ENCODE peak calls at places on chromosomes 1 and 21, in five cellular contexts. H is lung, V is hepatocyte, O is tibial nerve, D is upper lobe of right lung. J is an unnamed sample.

GRCh38 chr1:19445417-19446342 is 39.7 kb downstream of the CAPZB start:
- DNase-seq in H (no peak), D (peak; percentile 71), V (peak; percentile 61), O (no peak), J (peak; percentile 92)

GRCh38 chr1:46285730-46286477 is 17.5 kb downstream of the LRRC41 start:
- DNase-seq in V (peak; percentile 10), H (no peak), D (peak; percentile 57), O (no peak), J (peak; percentile 51)

GRCh38 chr1:205456383-205456867 is 580 bp upstream of the BLACAT1 start:
- DNase-seq in O (no peak), H (no peak), V (no peak), D (no peak), J (no peak)

GRCh38 chr1:79193211-79194079 is 186.9 kb upstream of the ADGRL4 start:
- DNase-seq in D (no peak), V (no peak), H (no peak), O (no peak), J (no peak)

GRCh38 chr1:245869847-245870246 is 637.2 kb downstream of the SMYD3 start:
- DNase-seq in O (no peak), D (no peak), H (no peak), V (no peak), J (peak; percentile 38)

GRCh38 chr1:40939320-40940059 is 40.0 kb upstream of the CTPS1 start:
- DNase-seq in V (peak; percentile 71), D (no peak), O (peak; percentile 46), H (no peak), J (peak; percentile 40)

GRCh38 chr1:237542525-237543418 is 347.9 kb downstream of the ZP4 start:
- DNase-seq in V (no peak), O (no peak), H (no peak), D (no peak), J (no peak)

GRCh38 chr1:184416476-184416875 is 29.6 kb downstream of the C1orf21 start:
- DNase-seq in O (no peak), H (no peak), V (no peak), D (no peak), J (no peak)

GRCh38 chr1:172914517-172915144 is 136.1 kb downstream of the TNFSF18 start:
- DNase-seq in V (no peak), D (no peak), H (no peak), O (no peak), J (no peak)

GRCh38 chr1:101820080-101820479 is 176.6 kb downstream of the OLFM3 start:
- DNase-seq in D (no peak), V (peak; percentile 68), O (no peak), H (no peak), J (no peak)

GRCh38 chr1:30816211-30817082 is 58.9 kb upstream of the LAPTM5 start:
- DNase-seq in D (no peak), H (no peak), O (peak; percentile 40), V (peak; percentile 76), J (no peak)

GRCh38 chr1:6111571-6111970 is 65.9 kb downstream of the KCNAB2 start:
- DNase-seq in H (no peak), D (peak; percentile 57), O (no peak), V (no peak), J (no peak)

GRCh38 chr1:11027316-11027715 is 14.9 kb downstream of the TARDBP start:
- DNase-seq in H (no peak), V (no peak), O (no peak), D (no peak), J (no peak)

GRCh38 chr1:204286841-204287387 is 72.8 kb downstream of the PLEKHA6 start:
- DNase-seq in H (peak; percentile 59), O (peak; percentile 34), D (peak; percentile 75), V (peak; percentile 50), J (peak; percentile 60)

GRCh38 chr1:44281987-44282703 is 68.9 kb downstream of the DMAP1 start:
- DNase-seq in D (no peak), O (no peak), H (no peak), V (no peak), J (no peak)

GRCh38 chr1:17485280-17485679 is 45.8 kb upstream of the RCC2 start:
- DNase-seq in V (no peak), O (no peak), D (no peak), H (no peak), J (peak; percentile 38)

GRCh38 chr1:96713649-96714048 is 7.9 kb upstream of the PTBP2 start:
- DNase-seq in D (no peak), O (no peak), V (no peak), H (no peak), J (no peak)

GRCh38 chr1:221839321-221839720 is 97.4 kb upstream of the DUSP10 start:
- DNase-seq in H (no peak), D (no peak), V (no peak), O (no peak), J (no peak)

GRCh38 chr1:64042331-64043100 is 160.9 kb upstream of the UBE2U start:
- DNase-seq in O (peak; percentile 76), V (peak; percentile 61), H (peak; percentile 69), D (no peak), J (no peak)

GRCh38 chr1:2789986-2790581 is 11.4 kb downstream of the TTC34 start:
- DNase-seq in O (no peak), H (no peak), V (no peak), D (peak; percentile 51), J (no peak)

GRCh38 chr1:54297596-54298283 is 97.8 kb downstream of the MRPL37 start:
- DNase-seq in H (no peak), V (no peak), D (no peak), O (no peak), J (no peak)

GRCh38 chr1:65041014-65041413 is 74.7 kb upstream of the JAK1 start:
- DNase-seq in H (no peak), D (no peak), V (no peak), O (no peak), J (no peak)

GRCh38 chr21:33944185-33944763 is 28.7 kb upstream of the ATP5PO start:
- DNase-seq in O (no peak), V (no peak), H (no peak), D (no peak), J (no peak)

GRCh38 chr1:209218986-209219385 is 364.5 kb upstream of the CAMK1G start:
- DNase-seq in D (no peak), H (no peak), O (no peak), V (no peak), J (no peak)

GRCh38 chr1:67434491-67434890 is 4.3 kb upstream of the SERBP1 start:
- DNase-seq in D (no peak), O (no peak), H (no peak), V (no peak), J (no peak)

GRCh38 chr1:228508253-228508652 is 21.1 kb downstream of the RNF187 start:
- DNase-seq in D (no peak), O (no peak), V (no peak), H (no peak), J (no peak)

DNA sequence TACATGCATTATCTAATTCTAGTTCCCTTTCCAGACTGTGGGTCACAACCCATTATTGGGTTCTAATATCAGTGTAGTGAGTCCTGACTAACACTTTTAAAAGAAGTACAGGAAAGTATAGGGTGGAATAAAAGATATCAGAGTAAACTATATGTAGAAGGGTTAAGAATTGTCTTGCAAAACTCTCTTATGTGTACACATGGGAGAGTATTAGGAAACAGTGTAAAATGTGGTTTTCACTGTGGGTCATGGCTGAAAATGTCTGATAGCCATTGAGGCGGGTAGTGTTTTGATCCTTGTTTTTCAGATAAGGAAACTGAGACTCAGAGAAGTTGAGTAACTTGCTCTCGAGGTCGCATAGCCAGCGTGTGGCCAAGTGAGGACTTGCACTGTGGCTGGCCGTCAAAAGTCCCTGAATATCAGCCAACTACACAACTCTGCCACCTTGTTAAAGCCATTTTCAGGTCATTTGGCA is 18.5 kb upstream of the MTARC1 start:
- DNase-seq in O (no peak), D (no peak), V (no peak), H (no peak), J (no peak)
- H3K4me3 ChIP-seq in O (no peak overlapping the region), D (no peak overlapping the region), V (no peak overlapping the region), H (no peak overlapping the region), J (no peak overlapping the region)

GRCh38 chr21:26809745-26810144 is 35.5 kb downstream of the ADAMTS1 start:
- DNase-seq in D (no peak), O (no peak), H (no peak), V (no peak), J (no peak)

GRCh38 chr21:26814374-26814773 is 30.8 kb downstream of the ADAMTS1 start:
- DNase-seq in V (no peak), D (no peak), H (no peak), O (no peak), J (peak; percentile 4)

GRCh38 chr21:26813426-26813998 is 31.7 kb downstream of the ADAMTS1 start:
- DNase-seq in O (no peak), H (no peak), V (no peak), D (no peak), J (no peak)

GRCh38 chr21:26810266-26810665 is 34.9 kb downstream of the ADAMTS1 start:
- DNase-seq in H (no peak), D (no peak), O (no peak), V (no peak), J (no peak)

DNA sequence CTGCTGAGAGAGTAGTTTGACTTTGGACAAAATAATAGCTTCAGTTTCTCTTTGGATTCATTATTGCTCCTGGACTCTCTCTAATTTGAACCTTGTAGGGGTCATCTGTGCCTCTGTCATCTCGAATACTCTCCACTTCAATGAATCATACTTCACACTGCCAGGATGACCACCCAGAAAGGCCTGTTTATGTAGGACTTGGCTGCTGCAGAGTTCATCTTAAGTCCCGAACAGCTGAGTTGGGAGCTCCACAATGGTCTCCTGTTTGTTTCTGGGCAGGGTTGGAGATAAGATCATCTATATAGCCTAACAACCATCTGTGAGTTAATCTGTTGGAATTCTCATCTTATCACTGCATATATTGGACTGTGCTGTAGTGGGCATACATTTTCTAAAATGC is 34.2 kb downstream of the ADAMTS1 start:
- DNase-seq in O (no peak), V (no peak), H (no peak), D (no peak), J (no peak)
- H3K4me1 ChIP-seq in O (no peaks in the 10 kb centered on the region), V (no peaks in the 10 kb centered on the region), H (no peaks in the 10 kb centered on the region), D (no peaks in the 10 kb centered on the region), J (peaks cover 8% of the 10 kb centered on the region)

GRCh38 chr1:170067253-170067819 is 7.2 kb downstream of the KIFAP3 start:
- DNase-seq in H (no peak), V (no peak), D (no peak), O (no peak), J (no peak)
- H3K4me3 ChIP-seq in H (no peak overlapping the region), V (no peak overlapping the region), D (no peak overlapping the region), O (no peak overlapping the region), J (no peak overlapping the region)

GRCh38 chr1:179871940-179872339 is 5.7 kb downstream of the TOR1AIP2 start:
- DNase-seq in H (no peak), V (no peak), D (no peak), O (no peak), J (no peak)

GRCh38 chr1:179875606-179876288 is 1.9 kb downstream of the TOR1AIP2 start:
- DNase-seq in O (no peak), V (no peak), H (no peak), D (no peak), J (peak; percentile 11)

GRCh38 chr1:179873366-179873978 is 4.1 kb downstream of the TOR1AIP2 start:
- DNase-seq in H (no peak), D (no peak), V (no peak), O (no peak), J (no peak)

GRCh38 chr1:179870870-179871269 is 6.7 kb downstream of the TOR1AIP2 start:
- DNase-seq in V (no peak), H (no peak), D (no peak), O (no peak), J (no peak)

DNA sequence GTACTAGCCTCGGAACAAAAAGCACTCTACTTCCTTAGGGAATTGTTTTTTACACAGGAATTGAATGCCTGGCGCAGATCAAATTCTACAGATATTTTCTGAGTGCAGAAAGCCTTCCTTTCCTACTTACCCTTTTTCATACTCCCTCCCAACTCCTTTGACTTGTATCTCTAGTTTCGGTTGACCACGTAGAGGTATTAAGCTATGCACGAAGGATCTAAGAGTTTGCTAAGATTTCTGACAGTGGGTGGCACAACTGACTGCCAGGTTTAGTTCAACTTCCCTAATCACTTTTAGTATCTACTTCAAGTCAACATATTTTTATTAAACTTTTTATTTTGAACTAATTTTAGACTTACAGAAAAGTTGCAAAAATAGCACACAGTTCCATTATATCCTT is 5.0 kb downstream of the TOR1AIP2 start:
- DNase-seq in H (no peak), V (no peak), O (no peak), D (no peak), J (no peak)
- H3K4me1 ChIP-seq in H (peaks cover 20% of the 10 kb centered on the region), V (peaks cover 29% of the 10 kb centered on the region), O (peaks cover 28% of the 10 kb centered on the region), D (peaks cover 34% of the 10 kb centered on the region), J (peaks cover 36% of the 10 kb centered on the region)